ENCODE peak calls at places on chromosomes 12 and 14, in four cellular contexts. H is heart left ventricle, O is bronchial epithelial cell, Z is mammary epithelial cell. S is an unnamed sample.

GRCh38 chr12:113875681-113876080 is 90.4 kb downstream of the RBM19 start:
- DNase-seq in H (no peak), O (no peak), Z (no peak), S (no peak)

GRCh38 chr12:128445728-128446127 is 178.8 kb downstream of the TMEM132C start:
- DNase-seq in H (no peak), O (no peak), Z (no peak), S (no peak)

GRCh38 chr14:81211844-81212243 is 8.9 kb downstream of the GTF2A1 start:
- DNase-seq in H (peak), O (no peak), Z (no peak), S (no peak)

GRCh38 chr12:50195832-50196231 is 28.7 kb upstream of the CERS5 start:
- DNase-seq in H (no peak), O (no peak), Z (no peak), S (no peak)

GRCh38 chr14:70971588-70971987 is 64.3 kb downstream of the PCNX1 start:
- DNase-seq in H (no peak), O (no peak), Z (no peak), S (no peak)

GRCh38 chr14:74616507-74616906 is 4.5 kb upstream of the LTBP2 start:
- DNase-seq in H (no peak), O (peak), Z (peak), S (no peak)

GRCh38 chr14:99395904-99396530 is 84.6 kb downstream of the SETD3 start:
- DNase-seq in H (no peak), O (peak), Z (peak), S (no peak)

GRCh38 chr12:47033081-47033480 is 46.3 kb upstream of the PCED1B start:
- DNase-seq in H (no peak), O (peak), Z (peak), S (no peak)

GRCh38 chr12:96051756-96052155 is 16.4 kb upstream of the LTA4H start:
- DNase-seq in H (no peak), O (no peak), Z (no peak), S (no peak)

GRCh38 chr12:70271025-70271424 is 27.8 kb downstream of the CNOT2 start:
- DNase-seq in H (no peak), O (no peak), Z (no peak), S (no peak)

GRCh38 chr14:96253140-96253539 is 2.9 kb upstream of the BDKRB1 start:
- DNase-seq in H (no peak), O (peak), Z (peak), S (no peak)

GRCh38 chr14:64889352-64889751 is 9.6 kb upstream of the SPTB start:
- DNase-seq in H (no peak), O (peak), Z (no peak), S (no peak)

GRCh38 chr12:113437729-113438100 is 15.5 kb downstream of the SDSL start:
- DNase-seq in H (no peak), O (no peak), Z (no peak), S (no peak)

GRCh38 chr12:82383930-82384513 is 25.7 kb downstream of the METTL25 start:
- DNase-seq in H (no peak), O (peak), Z (peak), S (no peak)

GRCh38 chr14:81464253-81465001 is 64.3 kb upstream of the STON2 start:
- DNase-seq in H (peak), O (peak), Z (peak), S (peak)

GRCh38 chr12:129064201-129064881 is 211.1 kb downstream of the GLT1D1 start:
- DNase-seq in H (no peak), O (no peak), Z (no peak), S (no peak)

GRCh38 chr12:93089805-93090569 is 160.9 kb upstream of the EEA1 start:
- DNase-seq in H (no peak), O (peak), Z (peak), S (no peak)

GRCh38 chr14:37202265-37202664 is 4.5 kb downstream of the MIPOL1 start:
- DNase-seq in H (no peak), O (peak), Z (peak), S (no peak)

GRCh38 chr14:104432611-104433231 is 146.8 kb upstream of the C14orf180 start:
- DNase-seq in H (no peak), O (no peak), Z (no peak), S (peak)

GRCh38 chr14:89537911-89538310 is 120.9 kb upstream of the FOXN3 start:
- DNase-seq in H (no peak), O (no peak), Z (no peak), S (no peak)

GRCh38 chr12:120833849-120834248 is 70.3 kb downstream of the SPPL3 start:
- DNase-seq in H (no peak), O (peak), Z (no peak), S (no peak)

GRCh38 chr12:5185435-5186069 is 141.9 kb downstream of the KCNA5 start:
- DNase-seq in H (no peak), O (no peak), Z (no peak), S (no peak)

GRCh38 chr14:92865674-92866073 is 57.3 kb upstream of the CHGA start:
- DNase-seq in H (no peak), O (no peak), Z (no peak), S (no peak)

GRCh38 chr14:45198551-45198950 is 54.5 kb downstream of the MIS18BP1 start:
- DNase-seq in H (no peak), O (peak), Z (peak), S (no peak)

GRCh38 chr12:62917066-62917465 is 17.9 kb downstream of the PPM1H start:
- DNase-seq in H (no peak), O (no peak), Z (no peak), S (no peak)

GRCh38 chr12:48151103-48151771 is 6.1 kb downstream of the ASB8 start:
- DNase-seq in H (no peak), O (no peak), Z (no peak), S (no peak)

GRCh38 chr14:89719371-89720075 is 235.0 kb downstream of the EFCAB11 start:
- DNase-seq in H (no peak), O (no peak), Z (no peak), S (no peak)

GRCh38 chr14:61277232-61277631 is 3.9 kb downstream of the TMEM30B start:
- DNase-seq in H (no peak), O (no peak), Z (no peak), S (no peak)

GRCh38 chr14:71478542-71478941 is 453.7 kb upstream of the RGS6 start:
- DNase-seq in H (peak), O (peak), Z (no peak), S (no peak)

GRCh38 chr12:14774074-14774943 is 29.0 kb downstream of the WBP11 start:
- DNase-seq in H (peak), O (peak), Z (peak), S (peak)

GRCh38 chr12:11705010-11705409 is 55.5 kb downstream of the ETV6 start:
- DNase-seq in H (no peak), O (peak), Z (peak), S (no peak)

GRCh38 chr14:31300296-31300695 is 92.7 kb upstream of the HECTD1 start:
- DNase-seq in H (no peak), O (no peak), Z (no peak), S (no peak)

GRCh38 chr12:98701166-98701565 is 56.1 kb downstream of the APAF1 start:
- DNase-seq in H (no peak), O (no peak), Z (no peak), S (no peak)

GRCh38 chr12:76272292-76272691 is 75.9 kb downstream of the BBS10 start:
- DNase-seq in H (no peak), O (no peak), Z (no peak), S (no peak)

GRCh38 chr14:65456247-65456646 is 43.7 kb downstream of the FUT8 start:
- DNase-seq in H (no peak), O (no peak), Z (no peak), S (no peak)

GRCh38 chr12:53660064-53660463 is 15.8 kb downstream of the ATP5MC2 start:
- DNase-seq in H (peak), O (no peak), Z (no peak), S (no peak)

GRCh38 chr12:120468846-120469449 is 600 bp downstream of the SRSF9 start:
- DNase-seq in H (peak), O (no peak), Z (no peak), S (peak)

GRCh38 chr12:51820721-51821422 is 27.6 kb downstream of the FIGNL2 start:
- DNase-seq in H (peak), O (no peak), Z (no peak), S (peak)

GRCh38 chr14:94483729-94484275 is 7.8 kb upstream of the SERPINA9 start:
- DNase-seq in H (no peak), O (peak), Z (peak), S (no peak)

GRCh38 chr12:3326156-3326849 is 164.7 kb upstream of the PRMT8 start:
- DNase-seq in H (no peak), O (no peak), Z (no peak), S (no peak)
- TF ChIP-seq CTCF in H (no peak), O (no peak), Z (no peak), S (no peak)

DNA sequence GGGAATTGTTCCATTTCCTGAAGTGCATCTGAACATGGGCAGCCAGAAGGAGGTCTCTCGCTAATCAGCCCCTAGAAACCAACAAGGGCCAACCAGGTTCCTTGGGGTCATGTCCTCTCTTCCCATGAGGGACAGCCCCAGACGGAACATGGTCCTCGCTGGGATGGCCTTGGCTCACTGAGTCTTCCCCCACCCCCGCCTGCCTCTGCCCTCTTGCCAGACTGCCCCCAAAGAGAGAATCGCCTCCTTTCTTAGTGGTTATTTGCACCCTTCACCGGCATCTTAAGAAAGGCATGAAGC is 36.4 kb downstream of the CD9 start:
- DNase-seq in H (no peak), O (no peak), Z (no peak), S (no peak)
- TF ChIP-seq CTCF in H (no peak), O (no peak), Z (no peak), S (no peak)

GRCh38 chr14:53412819-53413664 is 259.9 kb upstream of the DDHD1 start:
- DNase-seq in H (no peak), O (peak), Z (peak), S (no peak)
- TF ChIP-seq CTCF in H (peak), O (peak), Z (peak), S (peak)

DNA sequence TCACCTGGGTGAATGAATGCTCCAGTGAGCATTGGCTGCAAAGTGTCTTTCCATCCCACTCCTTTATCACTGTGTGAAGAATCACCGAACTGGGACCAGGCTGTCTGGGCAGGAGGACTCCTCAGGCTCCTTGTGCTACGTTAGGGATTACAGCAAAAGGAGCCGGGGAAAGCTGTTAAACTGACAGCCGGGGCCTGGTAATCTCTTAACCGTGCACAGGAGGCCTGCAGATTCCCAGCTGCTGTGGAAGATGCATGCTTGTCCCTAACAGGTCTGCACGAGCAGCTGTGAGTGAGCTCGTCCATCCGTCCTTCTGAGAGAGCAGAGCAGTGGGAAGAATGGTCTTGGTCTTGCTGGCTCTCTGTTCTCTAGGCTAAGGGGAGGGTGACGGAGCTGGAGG is 231.5 kb downstream of the AACS start:
- DNase-seq in H (no peak), O (no peak), Z (no peak), S (no peak)
- TF ChIP-seq CTCF in H (no peak), O (no peak), Z (no peak), S (no peak)

DNA sequence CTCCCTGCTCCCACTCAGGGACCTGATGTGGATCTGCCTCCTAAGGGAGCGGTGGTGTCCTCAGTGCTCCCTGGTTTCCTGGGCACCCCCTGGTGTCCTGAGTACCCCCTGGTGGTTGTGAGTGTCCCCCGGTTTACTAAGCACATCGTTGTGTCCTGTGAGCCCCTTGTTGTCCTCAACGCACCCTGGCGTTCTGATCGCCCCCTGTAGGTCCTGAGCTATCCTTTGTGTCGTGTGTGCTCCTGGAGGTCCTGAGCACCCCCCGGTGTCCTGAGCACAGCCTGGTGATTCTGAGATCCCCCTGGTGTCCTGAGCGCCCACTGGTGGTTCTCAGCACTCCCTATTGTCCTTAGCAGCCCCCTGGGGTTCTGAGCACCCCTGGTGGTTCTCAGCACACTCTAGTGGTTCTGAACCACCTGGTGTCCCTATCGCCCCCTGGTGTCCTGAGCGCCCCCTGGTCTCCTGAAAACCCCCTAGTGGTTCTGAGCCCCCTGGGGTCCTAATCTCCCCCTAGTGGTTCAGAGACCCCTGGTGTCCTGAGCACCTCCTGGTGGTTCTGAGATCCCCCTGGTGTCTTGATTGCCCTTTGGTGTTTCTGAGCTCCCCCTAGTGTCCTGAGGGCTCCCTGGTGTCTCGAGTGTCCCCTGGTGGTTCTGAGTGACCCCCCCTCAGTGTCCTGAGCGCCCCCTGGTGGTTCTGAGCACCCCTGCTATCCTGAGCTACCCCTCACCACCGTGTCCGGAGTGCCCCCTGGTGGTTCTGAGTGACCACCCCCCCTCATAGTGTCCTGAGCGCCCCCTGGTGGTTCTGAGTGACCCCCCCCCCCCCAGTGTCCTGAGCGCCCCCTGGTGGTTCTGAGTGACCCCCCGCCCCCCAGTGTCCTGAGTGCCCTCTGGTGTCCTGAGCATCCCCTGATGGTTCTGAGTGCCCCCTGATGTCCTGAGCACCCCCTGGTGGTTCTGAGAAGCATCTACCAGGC is 615.1 kb downstream of the TMEM121 start:
- DNase-seq in H (no peak), O (no peak), Z (no peak), S (peak)
- TF ChIP-seq CTCF in H (no peak), O (no peak), Z (no peak), S (peak)

DNA sequence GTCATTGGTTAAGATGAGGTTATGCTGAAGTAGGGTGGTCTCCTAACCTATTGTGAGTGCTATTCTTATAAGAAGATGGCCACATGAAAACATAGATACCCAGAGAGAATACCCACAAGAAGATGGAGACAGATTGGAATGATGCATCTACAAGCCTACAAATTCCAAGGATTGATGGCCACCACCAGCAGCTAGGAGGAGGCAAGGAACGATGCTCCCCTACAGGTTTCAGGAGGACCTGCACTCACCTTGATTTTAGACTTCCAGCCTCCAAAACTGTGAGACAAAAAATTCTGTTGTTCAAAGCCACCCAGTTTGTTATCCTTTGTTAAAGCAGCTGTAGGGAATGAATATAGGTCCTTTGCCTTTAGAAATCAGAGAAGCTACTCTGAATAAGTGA is 227.4 kb downstream of the NEDD1 start:
- DNase-seq in H (no peak), O (no peak), Z (no peak), S (no peak)
- TF ChIP-seq CTCF in H (no peak), O (no peak), Z (no peak), S (no peak)

S was measured in GM10248.